ENCODE peak calls at places on chromosomes 7 and 10, in eight cellular contexts. B is activated CD4-positive, CD25-positive, alpha-beta regulatory T cell; L is stimulated activated CD4-positive, alpha-beta T cell treated with anti-CD3 and anti-CD28 coated beads, TNF-alpha, amount 100 ng/mL, for 48 hours; E is Karpas-422; A is NCI-H1105 treated with DMSO at 0.1 percent for 48 hours; O is germinal center; S is lower lobe of right lung; V is GM06990. K is an unnamed sample.

GRCh38 chr10:130105724-130106123 is 4.9 kb downstream of the C10orf143 start:
- DNase-seq in L (no peak), O (no peak), A (no peak), E (no peak), B (no peak), V (no peak), S (no peak), K (no peak)

GRCh38 chr10:27285093-27285492 is 44.5 kb upstream of the ACBD5 start:
- DNase-seq in V (no peak), O (no peak), S (no peak), A (no peak), L (peak; percentile 25), B (no peak), E (peak; percentile 67), K (no peak)

GRCh38 chr7:1928555-1929348 is 258.7 kb downstream of the ELFN1 start:
- DNase-seq in L (no peak), V (no peak), B (no peak), S (peak; percentile 72), O (no peak), A (no peak), E (no peak), K (no peak)

GRCh38 chr7:96481831-96482230 is 159.9 kb upstream of the SLC25A13 start:
- DNase-seq in S (no peak), B (no peak), V (no peak), E (no peak), O (no peak), L (no peak), A (no peak), K (no peak)

GRCh38 chr10:19333631-19334030 is 285.0 kb downstream of the MALRD1 start:
- DNase-seq in L (no peak), E (no peak), O (no peak), A (no peak), S (no peak), V (no peak), B (no peak), K (no peak)

GRCh38 chr7:12249706-12250105 is 38.6 kb downstream of the TMEM106B start:
- DNase-seq in V (no peak), E (no peak), L (no peak), B (no peak), O (no peak), A (no peak), S (no peak), K (no peak)

GRCh38 chr7:106693659-106694353 is 32.8 kb upstream of the CCDC71L start:
- DNase-seq in S (no peak), O (no peak), E (no peak), V (no peak), A (no peak), L (no peak), B (no peak), K (no peak)

GRCh38 chr7:102288285-102288930 is 1.7 kb downstream of the SH2B2 start:
- DNase-seq in V (no peak), S (no peak), E (peak; percentile 88), L (no peak), A (no peak), O (no peak), B (no peak), K (no peak)

GRCh38 chr7:106358103-106358663 is 73.4 kb upstream of the NAMPT start:
- DNase-seq in L (no peak), V (no peak), O (no peak), B (no peak), A (no peak), E (no peak), S (no peak), K (no peak)

GRCh38 chr10:123555616-123556015 is 110.5 kb upstream of the GPR26 start:
- DNase-seq in B (no peak), V (no peak), L (no peak), A (no peak), O (no peak), S (no peak), E (no peak), K (peak; percentile 26)

GRCh38 chr7:34080513-34080912 is 175.2 kb downstream of the BMPER start:
- DNase-seq in A (no peak), S (no peak), L (no peak), E (no peak), V (no peak), B (no peak), O (no peak), K (no peak)

GRCh38 chr7:27453702-27454405 is 208.8 kb downstream of the HIBADH start:
- DNase-seq in V (no peak), E (no peak), B (no peak), L (no peak), A (no peak), S (no peak), O (no peak), K (no peak)

GRCh38 chr7:136399378-136399777 is 422.2 kb upstream of the MTPN start:
- DNase-seq in L (no peak), V (no peak), S (no peak), O (no peak), E (no peak), B (no peak), A (no peak), K (no peak)

GRCh38 chr7:27156508-27156898 is at the start of gene HOXA7:
- DNase-seq in L (no peak), V (no peak), A (no peak), O (no peak), E (peak; percentile 90), S (no peak), B (no peak), K (no peak)

GRCh38 chr10:14904316-14904732 is 25.7 kb downstream of the SUV39H2 start:
- DNase-seq in L (no peak), B (no peak), A (peak; percentile 1), V (no peak), O (peak; percentile 34), S (no peak), E (peak; percentile 81), K (no peak)

GRCh38 chr7:115230882-115231508 is 309.1 kb downstream of the MDFIC start:
- DNase-seq in S (no peak), A (peak; percentile 92), E (no peak), L (no peak), V (no peak), B (no peak), O (no peak), K (no peak)

GRCh38 chr7:106448992-106449859 is 164.4 kb upstream of the NAMPT start:
- DNase-seq in O (no peak), B (no peak), E (no peak), V (no peak), L (no peak), A (no peak), S (no peak), K (no peak)

GRCh38 chr7:131197920-131198610 is 129.6 kb upstream of the MKLN1 start:
- DNase-seq in S (no peak), L (no peak), A (no peak), V (no peak), E (no peak), B (no peak), O (no peak), K (no peak)

GRCh38 chr7:44240983-44241510 is 40.3 kb downstream of the YKT6 start:
- DNase-seq in S (peak; percentile 70), E (peak; percentile 88), O (peak; percentile 79), V (peak; percentile 69), A (peak; percentile 53), L (peak; percentile 40), B (peak; percentile 24), K (peak; percentile 85)

GRCh38 chr7:69780377-69780776 is 182.1 kb downstream of the AUTS2 start:
- DNase-seq in O (no peak), S (no peak), L (no peak), E (no peak), A (peak; percentile 85), V (no peak), B (no peak), K (no peak)

GRCh38 chr7:116213361-116214155 is 3.2 kb downstream of the TES start:
- DNase-seq in O (no peak), L (no peak), V (no peak), E (no peak), A (no peak), S (no peak), B (no peak), K (no peak)

GRCh38 chr7:79282051-79282694 is 171.3 kb downstream of the MAGI2 start:
- DNase-seq in L (no peak), S (no peak), V (no peak), E (no peak), A (peak; percentile 20), O (no peak), B (no peak), K (no peak)

GRCh38 chr10:87575851-87576250 is 71.2 kb downstream of the MINPP1 start:
- DNase-seq in A (no peak), V (no peak), O (no peak), E (no peak), S (no peak), B (no peak), L (no peak), K (no peak)

GRCh38 chr10:97422921-97423420 is 3.0 kb upstream of the PGAM1 start:
- DNase-seq in B (no peak), S (no peak), L (no peak), O (no peak), V (no peak), E (no peak), A (no peak), K (no peak)

GRCh38 chr7:45092100-45092930 is 3.5 kb upstream of the NACAD start:
- DNase-seq in B (no peak), E (no peak), L (no peak), V (no peak), A (no peak), O (no peak), S (no peak), K (no peak)

GRCh38 chr10:102604379-102604960 is 39.8 kb upstream of the TRIM8 start:
- DNase-seq in S (no peak), O (no peak), B (no peak), L (no peak), V (no peak), A (no peak), E (no peak), K (no peak)